ENCODE peak calls at places on chromosomes 2 and 18, in four cellular contexts. R, A, Z and K are unnamed samples.

GRCh38 chr2:166091439-166091838 is 36.4 kb downstream of the SCN1A start:
- DNase-seq in R (no peak), A (peak), Z (no peak), K (no peak)

GRCh38 chr18:22314001-22314400 is 103.7 kb downstream of the CTAGE1 start:
- DNase-seq in R (no peak), A (no peak), Z (no peak), K (no peak)

GRCh38 chr2:227395556-227395955 is 7.8 kb upstream of the SCYGR1 start:
- DNase-seq in R (no peak), A (no peak), Z (no peak), K (no peak)

GRCh38 chr2:78992451-78992806 is 33.1 kb upstream of the REG3G start:
- DNase-seq in R (no peak), A (peak), Z (peak), K (peak)

GRCh38 chr2:238020816-238021215 is 40.0 kb upstream of the SCLY start:
- DNase-seq in R (no peak), A (no peak), Z (no peak), K (no peak)

GRCh38 chr2:121716126-121716525 is 20.5 kb downstream of the NIFK start:
- DNase-seq in R (no peak), A (no peak), Z (no peak), K (no peak)

GRCh38 chr2:240512666-240513535 is 44.9 kb downstream of the ANKMY1 start:
- DNase-seq in R (no peak), A (no peak), Z (no peak), K (no peak)

GRCh38 chr2:15860760-15861159 is 79.6 kb upstream of the MYCN start:
- DNase-seq in R (no peak), A (no peak), Z (no peak), K (no peak)

GRCh38 chr2:200320344-200320743 is 13.9 kb downstream of the SPATS2L start:
- DNase-seq in R (no peak), A (no peak), Z (no peak), K (no peak)

GRCh38 chr2:58155160-58155778 is 85.9 kb downstream of the FANCL start:
- DNase-seq in R (no peak), A (no peak), Z (no peak), K (no peak)

GRCh38 chr2:111946294-111947114 is 48.1 kb downstream of the MERTK start:
- DNase-seq in R (no peak), A (no peak), Z (no peak), K (no peak)

GRCh38 chr2:235693279-235693678 is 199.4 kb downstream of the AGAP1 start:
- DNase-seq in R (no peak), A (no peak), Z (no peak), K (no peak)

GRCh38 chr2:233042549-233042948 is 10.1 kb downstream of the NEU2 start:
- DNase-seq in R (no peak), A (no peak), Z (no peak), K (no peak)

DNA sequence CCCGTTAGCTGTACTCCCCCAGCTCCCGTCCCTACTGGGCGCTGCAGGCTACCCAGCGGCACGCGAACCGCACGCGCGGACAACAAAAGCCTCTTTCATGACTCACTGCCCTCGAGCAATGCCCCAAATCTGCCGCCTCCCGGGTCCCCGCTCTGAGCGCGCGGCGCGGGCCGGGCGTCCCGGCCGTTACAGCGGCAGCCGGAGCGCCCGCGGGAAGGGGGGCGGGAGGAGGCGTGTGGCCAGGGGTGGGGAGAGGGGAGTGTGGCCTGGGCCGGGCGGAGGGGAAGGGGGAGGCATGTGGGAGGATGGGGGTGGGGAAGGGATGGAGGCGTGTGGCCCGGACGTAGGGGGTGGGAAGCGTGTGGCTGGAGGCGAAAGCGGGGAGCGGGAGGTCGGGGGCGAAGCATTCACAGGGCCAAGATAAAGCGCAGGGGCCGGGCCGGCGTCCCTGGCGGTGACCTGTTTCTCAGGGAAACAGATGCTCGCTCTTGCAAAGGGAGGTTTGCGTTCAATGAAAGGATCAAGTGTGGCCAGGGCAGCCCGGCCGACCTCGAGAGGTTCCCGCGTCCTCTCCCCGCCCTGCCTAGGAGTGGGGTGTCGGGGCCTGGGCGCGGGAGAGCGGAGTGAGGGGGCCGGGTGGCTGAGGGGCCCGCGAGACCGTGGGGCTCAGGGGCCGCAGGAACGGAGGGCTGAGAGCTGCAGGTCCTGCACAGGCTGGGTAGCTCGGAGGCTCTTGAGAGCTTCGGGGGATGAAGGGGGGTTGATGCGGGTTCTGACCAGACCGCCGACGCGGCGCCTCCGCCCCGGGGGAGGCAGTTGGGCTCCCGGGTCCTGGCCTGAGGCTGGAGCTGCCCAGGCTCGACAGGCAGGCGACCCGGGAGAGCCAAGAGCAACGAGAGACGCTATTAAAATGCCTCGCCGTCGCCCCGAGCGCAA is 3.5 kb upstream of the NEUROD1 start:
- DNase-seq in R (no peak), A (peak), Z (no peak), K (no peak)
- TF ChIP-seq SPI1 in R (no peak), A (no peak), Z (no peak), K (no peak)

GRCh38 chr2:47401789-47402554 is 984 bp upstream of the MSH2 start:
- DNase-seq in R (no peak), A (no peak), Z (no peak), K (no peak)

GRCh38 chr2:47402555-47402804 is 476 bp upstream of the MSH2 start:
- DNase-seq in R (no peak), A (no peak), Z (no peak), K (no peak)

GRCh38 chr2:47404356-47404755 is 1.4 kb downstream of the MSH2 start:
- DNase-seq in R (no peak), A (peak), Z (peak), K (no peak)

GRCh38 chr2:47402805-47403691 is at the start of gene MSH2:
- DNase-seq in R (peak), A (peak), Z (peak), K (peak)

GRCh38 chr2:47403829-47404228 is 873 bp downstream of the MSH2 start:
- DNase-seq in R (no peak), A (peak), Z (no peak), K (no peak)
- TF ChIP-seq POLR2AphosphoS5 in R (no peak), A (no peak), Z (no peak), K (no peak)

DNA sequence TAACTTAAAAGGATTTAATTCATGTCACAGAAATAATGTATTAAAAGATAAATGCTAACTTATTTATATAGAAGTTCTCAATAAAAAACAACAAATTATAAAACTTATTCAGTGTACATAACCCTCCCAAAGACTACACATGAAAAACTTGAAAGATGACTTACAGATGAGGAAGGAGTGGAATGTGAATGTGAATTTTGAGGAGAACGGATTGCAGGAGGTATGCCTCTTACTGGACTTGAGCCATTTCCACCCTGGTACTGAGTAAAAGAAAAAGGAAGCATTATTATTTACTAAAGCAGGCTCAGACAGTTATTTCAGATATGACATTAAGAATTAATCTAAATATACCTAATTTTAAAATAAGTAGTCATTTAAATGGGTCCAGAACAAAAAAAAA is 104.4 kb downstream of the TLK1 start:
- DNase-seq in R (no peak), A (no peak), Z (no peak), K (no peak)
- TF ChIP-seq SPI1 in R (no peak), A (no peak), Z (no peak), K (no peak)

GRCh38 chr18:44687421-44687820 is 6.7 kb downstream of the SETBP1 start:
- DNase-seq in R (no peak), A (no peak), Z (no peak), K (no peak)
- TF ChIP-seq POLR2AphosphoS5 in R (no peak), A (no peak), Z (no peak), K (no peak)

GRCh38 chr2:86079981-86080911 is 25.4 kb downstream of the POLR1A start:
- DNase-seq in R (peak), A (peak), Z (peak), K (no peak)

GRCh38 chr2:86082768-86083167 is 22.9 kb downstream of the POLR1A start:
- DNase-seq in R (no peak), A (no peak), Z (no peak), K (no peak)

GRCh38 chr2:86074811-86075210 is 30.9 kb downstream of the POLR1A start:
- DNase-seq in R (no peak), A (no peak), Z (no peak), K (no peak)

GRCh38 chr2:86081724-86082123 is 24.0 kb downstream of the POLR1A start:
- DNase-seq in R (no peak), A (no peak), Z (no peak), K (no peak)

DNA sequence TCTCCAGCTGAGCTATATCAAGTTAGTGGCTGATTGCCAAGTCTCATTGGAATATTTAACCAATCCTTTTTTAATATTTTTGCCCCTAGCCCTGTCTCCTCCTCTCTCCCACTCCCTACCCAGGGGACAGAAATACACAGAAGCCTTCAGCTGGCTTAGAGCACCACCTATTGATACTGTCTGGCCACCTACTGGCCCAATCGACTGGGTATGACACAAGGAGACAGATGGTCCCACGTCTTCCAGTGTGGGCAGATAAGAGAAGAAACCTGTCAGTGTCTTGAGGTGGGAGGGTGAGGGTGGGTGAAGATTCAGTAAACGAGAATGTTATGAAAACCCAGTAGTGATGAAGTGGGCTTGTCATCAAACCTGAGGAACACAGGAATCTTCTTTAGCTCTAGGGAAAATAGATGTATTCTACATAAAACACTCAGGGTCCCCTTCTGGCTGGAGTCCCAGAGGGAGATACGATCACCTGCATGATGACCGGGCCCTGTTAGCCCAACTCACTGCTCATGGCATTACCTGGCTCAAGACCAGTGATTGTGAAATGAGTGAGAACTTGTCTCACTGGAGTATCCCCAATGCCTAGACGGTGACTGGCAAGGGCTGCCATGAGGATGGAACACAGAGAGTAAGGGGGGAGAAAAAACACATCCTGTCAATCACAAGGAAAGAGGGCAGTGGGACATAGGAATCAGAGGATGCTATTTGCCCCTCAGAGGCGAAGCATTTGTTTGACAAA is 26.7 kb downstream of the POLR1A start:
- DNase-seq in R (no peak), A (no peak), Z (peak), K (no peak)
- TF ChIP-seq SPI1 in R (no peak), A (no peak), Z (no peak), K (no peak)

DNA sequence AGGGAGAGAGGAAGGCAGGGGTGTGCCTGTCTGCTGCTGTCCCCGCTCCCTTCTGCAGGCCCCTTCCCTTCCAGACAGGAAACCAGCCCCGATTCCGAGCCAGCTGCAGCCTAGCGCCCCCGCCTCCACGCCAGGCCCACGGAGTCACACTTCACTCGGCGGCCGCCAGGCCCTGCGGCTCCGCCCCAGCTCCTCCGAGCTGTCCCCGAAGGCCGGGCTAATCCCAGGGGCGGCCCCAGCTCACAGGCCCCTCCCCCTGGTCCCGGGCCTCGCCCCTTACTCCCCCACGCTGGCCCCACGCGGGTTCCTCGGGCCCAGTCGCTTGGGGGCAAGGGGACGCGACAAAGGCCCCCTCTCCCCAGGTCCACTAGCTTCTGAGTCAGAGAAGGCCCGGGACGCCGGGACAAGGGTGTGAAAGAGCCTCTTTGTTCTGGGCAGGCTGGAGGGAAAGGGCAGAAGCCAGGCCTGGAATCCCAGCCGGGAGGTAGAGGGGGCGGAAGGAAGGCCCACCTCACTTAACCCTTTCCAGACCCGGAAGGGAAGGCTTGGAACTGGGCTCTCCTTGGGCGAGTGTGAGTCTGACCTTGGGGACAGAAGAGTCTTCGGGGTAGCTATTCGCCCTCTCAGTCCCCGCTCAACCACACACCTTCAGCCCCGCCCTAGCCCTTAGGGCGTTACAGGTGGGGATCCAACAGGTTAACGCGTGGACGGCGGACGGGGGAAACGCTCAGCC is 1.2 kb downstream of the RTKN start:
- DNase-seq in R (no peak), A (peak), Z (no peak), K (peak)
- TF ChIP-seq POLR2AphosphoS5 in R (peak), A (peak), Z (no peak), K (peak)

GRCh38 chr2:180970052-180970451 is 10.4 kb upstream of the UBE2E3 start:
- DNase-seq in R (no peak), A (no peak), Z (no peak), K (no peak)

GRCh38 chr2:180969124-180969523 is 11.3 kb upstream of the UBE2E3 start:
- DNase-seq in R (no peak), A (no peak), Z (no peak), K (no peak)

GRCh38 chr2:180966378-180966777 is 14.0 kb upstream of the UBE2E3 start:
- DNase-seq in R (no peak), A (no peak), Z (no peak), K (no peak)

GRCh38 chr2:180975585-180975984 is 4.8 kb upstream of the UBE2E3 start:
- DNase-seq in R (no peak), A (no peak), Z (no peak), K (no peak)

GRCh38 chr2:180971811-180972210 is 8.6 kb upstream of the UBE2E3 start:
- DNase-seq in R (no peak), A (no peak), Z (no peak), K (no peak)
- TF ChIP-seq SPI1 in R (no peak), A (no peak), Z (no peak), K (no peak)

GRCh38 chr2:163734401-163734800 is 1.4 kb downstream of the FIGN start:
- DNase-seq in R (no peak), A (no peak), Z (no peak), K (no peak)

GRCh38 chr2:163736433-163737168 is 793 bp upstream of the FIGN start:
- DNase-seq in R (no peak), A (no peak), Z (no peak), K (peak)

GRCh38 chr2:163734911-163735691 is 707 bp downstream of the FIGN start:
- DNase-seq in R (no peak), A (no peak), Z (no peak), K (no peak)

GRCh38 chr2:163737169-163737439 is 1.3 kb upstream of the FIGN start:
- DNase-seq in R (no peak), A (no peak), Z (no peak), K (no peak)

GRCh38 chr2:163735692-163736432 is at the start of gene FIGN:
- DNase-seq in R (no peak), A (no peak), Z (no peak), K (no peak)
- TF ChIP-seq POLR2AphosphoS5 in R (no peak), A (no peak), Z (no peak), K (no peak)